ENCODE peak calls at places on chromosomes 12 and 14, in seven cellular contexts. A is H1, G is GM12891, F is SK-N-SH, K is HepG2, B is GM12878, M is K562. Q is an unnamed sample.

GRCh38 chr14:95260537-95261440 is 58.9 kb downstream of the CLMN start:
- DNase-seq in A (no peak), G (no peak), F (no peak), K (no peak), B (no peak), M (no peak), Q (no peak)

GRCh38 chr14:95058491-95058890 is 98.8 kb downstream of the DICER1 start:
- DNase-seq in A (no peak), G (no peak), F (no peak), K (no peak), B (no peak), M (no peak), Q (no peak)

GRCh38 chr12:63862187-63863107 is 17.9 kb downstream of the SRGAP1 start:
- DNase-seq in A (no peak), G (no peak), F (no peak), K (peak), B (no peak), M (no peak), Q (no peak)

GRCh38 chr14:81450100-81450531 is 50.0 kb upstream of the STON2 start:
- DNase-seq in A (peak), G (no peak), F (no peak), K (no peak), B (no peak), M (no peak), Q (no peak)

GRCh38 chr14:42138406-42138805 is 531.7 kb downstream of the LRFN5 start:
- DNase-seq in A (no peak), G (no peak), F (no peak), K (no peak), B (no peak), M (no peak), Q (no peak)

GRCh38 chr12:51128905-51129304 is 44.0 kb downstream of the TFCP2 start:
- DNase-seq in A (no peak), G (no peak), F (no peak), K (no peak), B (no peak), M (no peak), Q (no peak)

GRCh38 chr12:120961604-120962486 is 16.5 kb upstream of the HNF1A start:
- DNase-seq in A (no peak), G (no peak), F (no peak), K (no peak), B (no peak), M (peak), Q (no peak)

GRCh38 chr14:105142651-105143450 is 25.7 kb downstream of the JAG2 start:
- DNase-seq in A (no peak), G (no peak), F (peak), K (no peak), B (no peak), M (no peak), Q (no peak)

GRCh38 chr12:107134558-107134957 is 41.2 kb upstream of the CRY1 start:
- DNase-seq in A (peak), G (no peak), F (no peak), K (peak), B (no peak), M (peak), Q (no peak)

GRCh38 chr14:53882684-53883083 is 73.9 kb downstream of the BMP4 start:
- DNase-seq in A (no peak), G (no peak), F (no peak), K (peak), B (no peak), M (no peak), Q (no peak)

GRCh38 chr14:90496379-90496778 is 99.5 kb downstream of the CALM1 start:
- DNase-seq in A (no peak), G (no peak), F (peak), K (no peak), B (no peak), M (no peak), Q (no peak)

GRCh38 chr12:39915249-39915648 is 190.6 kb downstream of the SLC2A13 start:
- DNase-seq in A (no peak), G (no peak), F (no peak), K (no peak), B (no peak), M (no peak), Q (no peak)

GRCh38 chr12:86331457-86331856 is 75.3 kb upstream of the MGAT4C start:
- DNase-seq in A (no peak), G (no peak), F (no peak), K (no peak), B (no peak), M (no peak), Q (no peak)

GRCh38 chr12:123890536-123890902 is 82.1 kb downstream of the CCDC92 start:
- DNase-seq in A (no peak), G (no peak), F (no peak), K (no peak), B (no peak), M (no peak), Q (no peak)

GRCh38 chr12:22626429-22626828 is 1.5 kb downstream of the ETNK1 start:
- DNase-seq in A (no peak), G (peak), F (no peak), K (no peak), B (peak), M (peak), Q (no peak)

GRCh38 chr14:29584992-29585391 is 342.7 kb downstream of the PRKD1 start:
- DNase-seq in A (no peak), G (no peak), F (no peak), K (peak), B (no peak), M (no peak), Q (no peak)

GRCh38 chr14:27184371-27184901 is 586.6 kb upstream of the NOVA1 start:
- DNase-seq in A (no peak), G (no peak), F (no peak), K (no peak), B (no peak), M (no peak), Q (no peak)

GRCh38 chr14:95098984-95099599 is 58.2 kb downstream of the DICER1 start:
- DNase-seq in A (peak), G (no peak), F (peak), K (peak), B (no peak), M (peak), Q (no peak)

GRCh38 chr12:68378859-68379628 is 46.9 kb upstream of the MDM1 start:
- DNase-seq in A (no peak), G (no peak), F (no peak), K (no peak), B (no peak), M (peak), Q (no peak)

GRCh38 chr14:79764288-79764687 is 447.0 kb downstream of the DIO2 start:
- DNase-seq in A (no peak), G (no peak), F (no peak), K (peak), B (no peak), M (no peak), Q (no peak)

GRCh38 chr14:99055019-99055418 is 217.0 kb downstream of the BCL11B start:
- DNase-seq in A (no peak), G (no peak), F (no peak), K (no peak), B (no peak), M (no peak), Q (no peak)

GRCh38 chr12:22628228-22628627 is 3.3 kb downstream of the ETNK1 start:
- DNase-seq in A (no peak), G (no peak), F (no peak), K (no peak), B (no peak), M (no peak), Q (no peak)

GRCh38 chr14:68528031-68528687 is 264.7 kb downstream of the ZFP36L1 start:
- DNase-seq in A (no peak), G (no peak), F (no peak), K (no peak), B (no peak), M (no peak), Q (no peak)

GRCh38 chr14:23447634-23448353 is 12.3 kb upstream of the MYH7 start:
- DNase-seq in A (no peak), G (no peak), F (no peak), K (peak), B (no peak), M (no peak), Q (no peak)
- TF ChIP-seq TAF1 in A (no peak), G (no peak), F (no peak), K (no peak), B (no peak), M (no peak), Q (no peak)

DNA sequence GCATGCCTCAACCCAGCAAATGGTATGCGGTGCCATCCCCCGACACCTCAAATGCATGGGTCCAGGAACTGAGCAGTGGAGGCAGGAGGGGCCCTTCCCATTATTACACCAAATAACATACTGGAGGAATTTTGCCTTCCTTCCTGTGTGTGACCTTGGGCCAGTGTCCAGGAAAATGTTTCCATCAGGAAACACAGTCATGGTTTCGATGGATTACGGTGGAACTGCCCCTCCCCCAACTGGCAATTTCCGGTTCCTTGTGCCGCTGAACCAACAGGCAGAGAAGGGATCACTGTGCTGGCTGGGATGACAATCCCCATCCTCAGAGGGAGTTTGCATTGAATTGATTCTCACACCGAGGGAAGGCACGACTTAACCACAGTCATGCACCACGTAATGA is 9.1 kb upstream of the CDC42BPB start:
- DNase-seq in A (no peak), G (no peak), F (no peak), K (peak), B (no peak), M (no peak), Q (no peak)
- TF ChIP-seq POLR2AphosphoS5 in A (no peak), G (no peak), F (no peak), K (no peak), B (no peak), M (no peak), Q (no peak)

DNA sequence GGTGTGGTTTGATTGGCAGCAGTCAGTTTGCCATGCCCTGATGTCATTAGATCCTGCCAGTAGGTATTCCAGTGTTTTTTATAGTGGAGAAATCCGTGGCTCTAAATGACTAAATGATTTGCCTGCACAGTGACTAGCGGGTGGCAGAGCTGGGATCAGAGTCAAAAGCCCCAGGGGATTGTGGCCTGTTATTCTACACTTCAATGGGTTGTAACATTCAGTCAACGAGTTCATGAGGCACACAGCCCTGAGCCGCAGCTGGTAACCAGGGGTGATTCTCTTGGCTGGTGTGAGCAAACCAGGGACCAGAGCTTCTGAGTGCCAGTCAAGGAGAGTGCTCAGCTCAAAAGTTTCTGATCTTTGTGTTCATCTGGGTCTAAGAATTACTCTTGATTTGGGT is 1.8 kb downstream of the MYH6 start:
- DNase-seq in A (no peak), G (no peak), F (no peak), K (no peak), B (no peak), M (no peak), Q (no peak)
- TF ChIP-seq TAF1 in A (no peak), G (no peak), F (no peak), K (no peak), B (no peak), M (no peak), Q (no peak)

DNA sequence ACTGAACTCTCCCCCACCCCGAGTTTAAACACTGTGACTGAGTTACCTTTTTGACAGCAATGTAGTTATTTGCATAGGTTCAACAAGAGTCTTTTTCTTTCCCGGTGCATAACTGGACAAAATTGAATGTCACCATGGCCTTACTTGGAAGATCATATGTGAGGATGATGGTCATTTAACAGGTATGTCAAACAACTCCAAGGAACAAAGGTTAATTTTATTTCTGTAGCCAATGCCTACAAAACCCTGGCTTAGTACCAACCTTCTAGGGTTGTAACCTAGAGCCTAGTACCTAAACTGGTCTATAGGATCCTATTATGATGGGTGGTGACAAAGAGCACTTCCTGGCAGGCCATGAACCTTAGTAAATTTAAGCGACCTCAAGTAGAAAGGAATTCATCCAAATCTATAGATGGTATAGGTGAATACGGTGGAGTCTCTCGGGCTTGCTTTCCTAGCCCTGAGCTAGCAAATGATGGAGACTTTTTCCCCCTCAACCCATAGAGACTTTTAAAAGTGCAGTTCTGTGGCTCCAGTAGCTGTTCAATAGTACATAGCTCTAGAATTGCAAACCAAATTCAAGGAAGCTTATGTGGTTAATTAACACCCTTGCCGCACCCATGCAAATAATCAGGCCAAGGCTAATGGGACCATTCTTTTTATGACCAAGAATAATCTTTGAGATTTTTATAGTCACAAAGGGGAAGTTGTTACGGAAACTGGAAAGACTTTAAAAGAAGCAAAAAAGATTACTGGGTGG is 89.0 kb downstream of the SLC38A1 start:
- DNase-seq in A (no peak), G (no peak), F (no peak), K (peak), B (peak), M (no peak), Q (no peak)
- TF ChIP-seq POLR2AphosphoS5 in A (no peak), G (no peak), F (no peak), K (no peak), B (no peak), M (no peak), Q (no peak)

GRCh38 chr14:28272270-28272669 is 494.3 kb upstream of the FOXG1 start:
- DNase-seq in A (no peak), G (no peak), F (no peak), K (no peak), B (no peak), M (no peak), Q (no peak)
- TF ChIP-seq TAF1 in A (no peak), G (no peak), F (no peak), K (no peak), B (no peak), M (no peak), Q (no peak)

GRCh38 chr12:11732760-11733159 is 83.3 kb downstream of the ETV6 start:
- DNase-seq in A (no peak), G (no peak), F (no peak), K (no peak), B (no peak), M (no peak), Q (no peak)
- TF ChIP-seq POLR2AphosphoS5 in A (no peak), G (no peak), F (no peak), K (no peak), B (no peak), M (no peak), Q (no peak)

DNA sequence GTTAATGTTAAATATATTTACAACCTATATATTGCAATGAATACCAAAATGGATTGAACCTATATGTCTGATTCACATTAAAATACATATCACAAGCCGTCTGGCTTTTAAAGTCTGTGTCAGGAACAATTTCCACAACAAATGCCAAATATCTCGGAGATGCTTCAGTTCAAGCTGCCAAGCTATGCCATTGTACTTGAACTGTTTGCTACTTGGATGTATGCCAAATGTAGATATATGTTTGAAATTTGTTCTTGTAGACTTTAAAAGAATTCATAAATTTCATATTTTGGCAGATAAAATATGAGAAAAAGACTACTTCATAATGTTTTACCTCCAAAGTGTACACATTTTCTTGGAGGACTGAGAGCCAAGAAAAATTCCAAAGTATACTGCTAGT is 37.0 kb downstream of the WASHC3 start:
- DNase-seq in A (no peak), G (no peak), F (no peak), K (no peak), B (no peak), M (no peak), Q (no peak)
- TF ChIP-seq TAF1 in A (no peak), G (no peak), F (no peak), K (no peak), B (no peak), M (no peak), Q (no peak)

GRCh38 chr12:92143280-92143679 is 2.4 kb downstream of the BTG1 start:
- DNase-seq in A (no peak), G (no peak), F (no peak), K (no peak), B (no peak), M (no peak), Q (no peak)

GRCh38 chr12:92142251-92142896 is 3.3 kb downstream of the BTG1 start:
- DNase-seq in A (no peak), G (no peak), F (no peak), K (no peak), B (no peak), M (no peak), Q (no peak)

GRCh38 chr12:92144631-92145480 is 790 bp downstream of the BTG1 start:
- DNase-seq in A (no peak), G (no peak), F (peak), K (peak), B (no peak), M (peak), Q (no peak)

GRCh38 chr12:92145481-92145730 is 240 bp downstream of the BTG1 start:
- DNase-seq in A (no peak), G (no peak), F (no peak), K (no peak), B (no peak), M (no peak), Q (no peak)

GRCh38 chr12:92144045-92144630 is 1.5 kb downstream of the BTG1 start:
- DNase-seq in A (peak), G (no peak), F (peak), K (peak), B (no peak), M (peak), Q (no peak)
- TF ChIP-seq POLR2AphosphoS5 in A (peak), G (peak), F (no peak), K (no peak), B (peak), M (peak), Q (peak)